ENCODE peak calls at places on chromosomes 5 and 9, in four cellular contexts. E is stimulated activated naive CD4-positive, alpha-beta T cell; B is kidney tubule cell; X is NCI-H1092 treated with DMSO at 0.1 percent for 48 hours. M is an unnamed sample.

GRCh38 chr5:146516151-146516475 is at the start of gene GPR151:
- DNase-seq in E (no peak), B (no peak), X (no peak), M (no peak)

GRCh38 chr5:33370135-33370472 is 70.7 kb upstream of the TARS1 start:
- DNase-seq in E (no peak), B (peak), X (no peak), M (peak)

GRCh38 chr5:177362102-177362868 is 4.6 kb downstream of the RGS14 start:
- DNase-seq in E (no peak), B (peak), X (no peak), M (no peak)

GRCh38 chr9:21964925-21965385 is 29.2 kb downstream of the CDKN2A start:
- DNase-seq in E (peak), B (peak), X (no peak), M (no peak)

GRCh38 chr5:148807845-148808244 is 18.6 kb upstream of the ADRB2 start:
- DNase-seq in E (no peak), B (no peak), X (no peak), M (no peak)

GRCh38 chr5:136802382-136802781 is 437.0 kb upstream of the TRPC7 start:
- DNase-seq in E (no peak), B (peak), X (peak), M (peak)

GRCh38 chr5:128252794-128253193 is 169.2 kb downstream of the SLC12A2 start:
- DNase-seq in E (no peak), B (no peak), X (no peak), M (no peak)

GRCh38 chr5:89929834-89930233 is 479.7 kb downstream of the CETN3 start:
- DNase-seq in E (no peak), B (no peak), X (no peak), M (no peak)

GRCh38 chr5:125634242-125634835 is 788.9 kb upstream of the GRAMD2B start:
- DNase-seq in E (no peak), B (no peak), X (peak), M (no peak)

GRCh38 chr5:31556461-31556860 is 24.4 kb downstream of the C5orf22 start:
- DNase-seq in E (no peak), B (no peak), X (no peak), M (no peak)

GRCh38 chr9:95458666-95459065 is 58.1 kb downstream of the PTCH1 start:
- DNase-seq in E (no peak), B (no peak), X (peak), M (no peak)

GRCh38 chr5:165928971-165929370 is 2362.5 kb upstream of the WWC1 start:
- DNase-seq in E (peak), B (no peak), X (no peak), M (no peak)

GRCh38 chr5:159405611-159406031 is 75.3 kb upstream of the IL12B start:
- DNase-seq in E (no peak), B (no peak), X (no peak), M (no peak)

GRCh38 chr9:90843530-90843929 is 41.9 kb downstream of the SYK start:
- DNase-seq in E (no peak), B (no peak), X (no peak), M (no peak)

GRCh38 chr9:22307013-22307711 is 139.5 kb upstream of the DMRTA1 start:
- DNase-seq in E (no peak), B (peak), X (peak), M (peak)